ENCODE peak calls at places on chromosomes 16 and 17, in eight cellular contexts. V, N, O, Y, F, Z, I and T are unnamed samples.

GRCh38 chr17:2137342-2138098 is 82.6 kb downstream of the HIC1 start:
- DNase-seq in V (no peak), N (no peak), O (no peak), Y (peak), F (peak), Z (peak), I (peak), T (peak)

GRCh38 chr17:59893617-59894100 is 738 bp downstream of the RPS6KB1 start:
- DNase-seq in V (peak), N (peak), O (no peak), Y (no peak), F (no peak), Z (peak), I (no peak), T (no peak)

GRCh38 chr17:700504-701094 is 14.0 kb downstream of the VPS53 start:
- DNase-seq in V (no peak), N (no peak), O (no peak), Y (peak), F (peak), Z (no peak), I (no peak), T (no peak)

GRCh38 chr17:81867123-81867951 is 3.8 kb downstream of the ARHGDIA start:
- DNase-seq in V (peak), N (no peak), O (no peak), Y (no peak), F (no peak), Z (no peak), I (peak), T (peak)

GRCh38 chr17:19647697-19648474 is 665 bp upstream of the ALDH3A2 start:
- DNase-seq in V (peak), N (peak), O (no peak), Y (peak), F (peak), Z (peak), I (peak), T (peak)

GRCh38 chr17:7587420-7587786 is 2.5 kb downstream of the SOX15 start:
- DNase-seq in V (no peak), N (no peak), O (no peak), Y (no peak), F (no peak), Z (peak), I (no peak), T (no peak)

GRCh38 chr16:4660454-4661007 is 32.8 kb upstream of the NUDT16L1 start:
- DNase-seq in V (no peak), N (peak), O (no peak), Y (no peak), F (no peak), Z (no peak), I (peak), T (no peak)

GRCh38 chr17:28388106-28388505 is 16.6 kb downstream of the SARM1 start:
- DNase-seq in V (no peak), N (no peak), O (no peak), Y (no peak), F (no peak), Z (no peak), I (no peak), T (no peak)

GRCh38 chr17:30225919-30226553 is 9.5 kb downstream of the SLC6A4 start:
- DNase-seq in V (no peak), N (no peak), O (no peak), Y (no peak), F (no peak), Z (no peak), I (no peak), T (no peak)

GRCh38 chr17:30228011-30228410 is 7.5 kb downstream of the SLC6A4 start:
- DNase-seq in V (no peak), N (no peak), O (no peak), Y (no peak), F (no peak), Z (no peak), I (no peak), T (no peak)

GRCh38 chr17:30225112-30225511 is 10.4 kb downstream of the SLC6A4 start:
- DNase-seq in V (no peak), N (no peak), O (no peak), Y (no peak), F (no peak), Z (no peak), I (no peak), T (no peak)

GRCh38 chr17:30229012-30229411 is 6.5 kb downstream of the SLC6A4 start:
- DNase-seq in V (no peak), N (no peak), O (no peak), Y (no peak), F (no peak), Z (no peak), I (peak), T (no peak)

GRCh38 chr17:30226878-30227277 is 8.6 kb downstream of the SLC6A4 start:
- DNase-seq in V (no peak), N (no peak), O (no peak), Y (no peak), F (no peak), Z (no peak), I (no peak), T (no peak)
- TF ChIP-seq POLR2A in V (no peak), N (no peak), O (no peak), Y (no peak), F (no peak), Z (no peak), I (no peak), T (no peak)

GRCh38 chr17:44061446-44061845 is 5.0 kb downstream of the LSM12 start:
- DNase-seq in V (no peak), N (no peak), O (no peak), Y (no peak), F (no peak), Z (no peak), I (no peak), T (no peak)
- TF ChIP-seq POLR2A in V (no peak), N (no peak), O (no peak), Y (no peak), F (no peak), Z (no peak), I (no peak), T (no peak)

DNA sequence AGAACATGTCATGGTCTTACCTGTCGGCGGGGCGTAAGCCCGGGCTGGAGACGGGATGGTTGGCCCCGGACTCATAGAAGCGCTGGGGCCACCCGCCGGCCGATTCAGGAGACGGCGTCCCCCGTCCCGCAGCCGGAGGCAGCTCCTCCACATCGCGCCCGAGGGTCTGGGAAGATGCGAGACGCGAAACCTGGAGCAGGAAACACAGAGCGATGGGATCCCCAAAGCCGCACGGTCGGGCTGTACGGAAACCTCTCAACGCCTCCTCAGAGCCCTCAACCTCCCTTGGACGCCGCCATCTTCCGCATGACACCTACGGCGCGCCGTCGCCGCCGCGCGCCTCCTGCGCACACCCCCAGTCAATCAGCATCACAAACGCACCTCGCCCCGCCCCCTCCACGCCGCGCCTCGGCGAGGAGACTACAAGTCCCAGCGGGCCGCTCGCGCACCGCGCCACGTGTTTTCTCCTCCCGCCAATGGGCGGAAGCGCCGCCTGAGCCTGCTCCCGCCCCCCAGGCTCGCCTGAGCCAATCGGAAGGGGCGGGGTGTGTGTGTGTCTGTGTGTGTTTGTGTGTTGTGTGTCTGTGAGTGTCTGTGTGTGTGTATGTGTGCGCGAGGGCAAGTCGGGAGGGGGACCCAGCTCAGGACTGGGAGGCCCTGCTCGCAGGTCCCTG is at the start of the genes ATPAF2 and GID4:
- DNase-seq in V (peak), N (peak), O (peak), Y (peak), F (peak), Z (peak), I (peak), T (peak)
- TF ChIP-seq POLR2A in V (peak), N (no peak), O (peak), Y (peak), F (peak), Z (peak), I (peak), T (no peak)

GRCh38 chr17:67652433-67652832 is 65.3 kb upstream of the NOL11 start:
- DNase-seq in V (no peak), N (no peak), O (no peak), Y (no peak), F (no peak), Z (no peak), I (no peak), T (no peak)

GRCh38 chr17:67646472-67646871 is 71.3 kb upstream of the NOL11 start:
- DNase-seq in V (no peak), N (no peak), O (no peak), Y (no peak), F (no peak), Z (no peak), I (no peak), T (no peak)

GRCh38 chr17:67649891-67650290 is 67.8 kb upstream of the NOL11 start:
- DNase-seq in V (no peak), N (no peak), O (no peak), Y (no peak), F (no peak), Z (no peak), I (no peak), T (no peak)

GRCh38 chr17:67648032-67648761 is 69.5 kb upstream of the NOL11 start:
- DNase-seq in V (no peak), N (no peak), O (no peak), Y (no peak), F (no peak), Z (no peak), I (no peak), T (no peak)

GRCh38 chr17:67647482-67647881 is 70.3 kb upstream of the NOL11 start:
- DNase-seq in V (no peak), N (no peak), O (no peak), Y (no peak), F (no peak), Z (no peak), I (no peak), T (no peak)
- TF ChIP-seq POLR2A in V (no peak), N (no peak), O (no peak), Y (no peak), F (no peak), Z (no peak), I (no peak), T (no peak)

GRCh38 chr17:76123749-76124581 is 17.1 kb downstream of the FOXJ1 start:
- DNase-seq in V (no peak), N (no peak), O (no peak), Y (no peak), F (no peak), Z (no peak), I (no peak), T (no peak)
- TF ChIP-seq POLR2A in V (no peak), N (no peak), O (no peak), Y (no peak), F (no peak), Z (no peak), I (no peak), T (no peak)

GRCh38 chr17:74768069-74768762 is 7.9 kb downstream of the NAT9 start:
- DNase-seq in V (peak), N (peak), O (no peak), Y (no peak), F (no peak), Z (peak), I (no peak), T (peak)
- TF ChIP-seq POLR2A in V (peak), N (no peak), O (no peak), Y (no peak), F (no peak), Z (peak), I (no peak), T (no peak)

GRCh38 chr16:81650982-81651562 is 128.0 kb upstream of the PLCG2 start:
- DNase-seq in V (peak), N (peak), O (no peak), Y (no peak), F (no peak), Z (no peak), I (peak), T (peak)
- TF ChIP-seq POLR2A in V (no peak), N (no peak), O (no peak), Y (no peak), F (no peak), Z (no peak), I (peak), T (no peak)

GRCh38 chr17:69719474-69720048 is 305.1 kb downstream of the MAP2K6 start:
- DNase-seq in V (no peak), N (no peak), O (no peak), Y (no peak), F (no peak), Z (no peak), I (no peak), T (no peak)
- TF ChIP-seq POLR2A in V (no peak), N (no peak), O (no peak), Y (no peak), F (no peak), Z (no peak), I (no peak), T (no peak)

DNA sequence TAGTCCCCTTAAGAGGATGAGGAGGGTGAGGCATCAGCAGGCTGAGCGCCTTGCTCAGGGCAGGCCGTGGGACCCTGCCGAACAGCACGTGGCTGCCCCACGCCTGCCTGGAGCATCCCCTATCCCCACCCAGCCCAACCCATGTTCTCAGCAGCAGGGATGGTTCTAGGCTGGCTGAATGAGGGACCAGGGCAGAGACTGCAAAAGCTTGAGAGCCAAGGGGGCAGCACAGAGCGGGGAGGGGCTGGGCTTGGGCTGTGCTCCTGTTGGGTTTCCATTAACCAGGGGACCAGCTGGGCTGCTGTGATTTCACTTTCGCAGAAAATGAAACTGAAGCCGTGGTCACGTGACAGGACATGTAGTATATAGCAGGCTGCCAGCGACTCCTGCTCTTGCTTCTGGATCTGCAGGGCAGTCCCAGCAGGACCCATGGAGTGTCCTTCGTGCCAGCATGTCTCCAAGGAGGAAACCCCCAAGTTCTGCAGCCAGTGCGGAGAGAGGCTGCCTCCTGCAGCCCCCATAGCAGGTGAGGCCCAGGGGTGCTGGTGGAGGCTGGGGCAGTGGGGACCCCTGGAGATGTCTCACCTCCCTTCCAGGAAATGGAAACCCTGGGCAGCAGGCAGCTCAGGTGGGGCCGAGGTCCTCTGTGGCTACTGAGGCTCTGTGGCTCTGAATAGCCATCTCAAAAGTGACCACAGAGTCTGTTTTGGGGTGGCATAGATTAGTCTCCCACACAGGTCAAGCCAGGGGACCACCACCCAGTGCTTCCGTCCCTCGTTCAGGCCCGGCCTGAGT is 2.8 kb downstream of the RNF213 start:
- DNase-seq in V (peak), N (peak), O (peak), Y (peak), F (no peak), Z (no peak), I (peak), T (peak)
- TF ChIP-seq POLR2A in V (peak), N (no peak), O (no peak), Y (peak), F (no peak), Z (no peak), I (peak), T (peak)